ENCODE peak calls at places on chromosome 18, in ten cellular contexts. One of them, this sample, is unnamed.

GRCh38 chr18:45688834-45689233 is 35.1 kb upstream of the SLC14A1 start:
- DNase-seq in heart left ventricle: no peak
- DNase-seq in right lobe of liver: no peak
- DNase-seq in tibial artery: no peak
- DNase-seq in body of pancreas: no peak
- DNase-seq in choroid plexus epithelial cell: peak
- DNase-seq in breast epithelium: no peak
- DNase-seq in K562: no peak
- DNase-seq in right atrium auricular region: no peak
- DNase-seq in HCT116: no peak
- DNase-seq in this sample: peak

GRCh38 chr18:1618364-1618763 is 713.7 kb downstream of the ADCYAP1 start:
- DNase-seq in heart left ventricle: no peak
- DNase-seq in right lobe of liver: no peak
- DNase-seq in tibial artery: no peak
- DNase-seq in body of pancreas: no peak
- DNase-seq in choroid plexus epithelial cell: no peak
- DNase-seq in breast epithelium: no peak
- DNase-seq in K562: no peak
- DNase-seq in right atrium auricular region: no peak
- DNase-seq in HCT116: no peak
- DNase-seq in this sample: no peak

GRCh38 chr18:59570101-59570875 is 126.9 kb downstream of the CCBE1 start:
- DNase-seq in heart left ventricle: no peak
- DNase-seq in right lobe of liver: no peak
- DNase-seq in tibial artery: no peak
- DNase-seq in body of pancreas: no peak
- DNase-seq in choroid plexus epithelial cell: no peak
- DNase-seq in breast epithelium: no peak
- DNase-seq in K562: no peak
- DNase-seq in right atrium auricular region: no peak
- DNase-seq in HCT116: no peak
- DNase-seq in this sample: no peak

GRCh38 chr18:5424903-5425302 is 118.9 kb downstream of the EPB41L3 start:
- DNase-seq in heart left ventricle: no peak
- DNase-seq in right lobe of liver: no peak
- DNase-seq in tibial artery: no peak
- DNase-seq in body of pancreas: no peak
- DNase-seq in choroid plexus epithelial cell: peak
- DNase-seq in breast epithelium: no peak
- DNase-seq in K562: no peak
- DNase-seq in right atrium auricular region: no peak
- DNase-seq in HCT116: no peak
- DNase-seq in this sample: peak

GRCh38 chr18:74453011-74453571 is 4.0 kb downstream of the DIPK1C start:
- DNase-seq in heart left ventricle: peak
- DNase-seq in right lobe of liver: no peak
- DNase-seq in tibial artery: no peak
- DNase-seq in body of pancreas: no peak
- DNase-seq in choroid plexus epithelial cell: no peak
- DNase-seq in breast epithelium: no peak
- DNase-seq in K562: no peak
- DNase-seq in right atrium auricular region: no peak
- DNase-seq in HCT116: no peak
- DNase-seq in this sample: no peak

GRCh38 chr18:35695803-35696202 is 114.3 kb downstream of the GALNT1 start:
- DNase-seq in heart left ventricle: peak
- DNase-seq in right lobe of liver: peak
- DNase-seq in tibial artery: no peak
- DNase-seq in body of pancreas: peak
- DNase-seq in choroid plexus epithelial cell: no peak
- DNase-seq in breast epithelium: peak
- DNase-seq in K562: no peak
- DNase-seq in right atrium auricular region: peak
- DNase-seq in HCT116: no peak
- DNase-seq in this sample: no peak

GRCh38 chr18:35495821-35496368 is 1.9 kb downstream of the INO80C start:
- DNase-seq in heart left ventricle: no peak
- DNase-seq in right lobe of liver: no peak
- DNase-seq in tibial artery: no peak
- DNase-seq in body of pancreas: no peak
- DNase-seq in choroid plexus epithelial cell: peak
- DNase-seq in breast epithelium: no peak
- DNase-seq in K562: no peak
- DNase-seq in right atrium auricular region: no peak
- DNase-seq in HCT116: no peak
- DNase-seq in this sample: no peak

GRCh38 chr18:27653247-27653646 is 468.1 kb upstream of the CHST9 start:
- DNase-seq in heart left ventricle: no peak
- DNase-seq in right lobe of liver: no peak
- DNase-seq in tibial artery: no peak
- DNase-seq in body of pancreas: no peak
- DNase-seq in choroid plexus epithelial cell: no peak
- DNase-seq in breast epithelium: no peak
- DNase-seq in K562: no peak
- DNase-seq in right atrium auricular region: no peak
- DNase-seq in HCT116: no peak
- DNase-seq in this sample: no peak

GRCh38 chr18:2570772-2571199 is 519 bp downstream of the METTL4 start:
- DNase-seq in heart left ventricle: peak
- DNase-seq in right lobe of liver: peak
- DNase-seq in tibial artery: peak
- DNase-seq in body of pancreas: peak
- DNase-seq in choroid plexus epithelial cell: peak
- DNase-seq in breast epithelium: peak
- DNase-seq in K562: peak
- DNase-seq in right atrium auricular region: peak
- DNase-seq in HCT116: peak
- DNase-seq in this sample: peak

GRCh38 chr18:37578886-37579513 is 13.4 kb upstream of the CELF4 start:
- DNase-seq in heart left ventricle: no peak
- DNase-seq in right lobe of liver: no peak
- DNase-seq in tibial artery: no peak
- DNase-seq in body of pancreas: no peak
- DNase-seq in choroid plexus epithelial cell: peak
- DNase-seq in breast epithelium: no peak
- DNase-seq in K562: peak
- DNase-seq in right atrium auricular region: no peak
- DNase-seq in HCT116: peak
- DNase-seq in this sample: peak

DNA sequence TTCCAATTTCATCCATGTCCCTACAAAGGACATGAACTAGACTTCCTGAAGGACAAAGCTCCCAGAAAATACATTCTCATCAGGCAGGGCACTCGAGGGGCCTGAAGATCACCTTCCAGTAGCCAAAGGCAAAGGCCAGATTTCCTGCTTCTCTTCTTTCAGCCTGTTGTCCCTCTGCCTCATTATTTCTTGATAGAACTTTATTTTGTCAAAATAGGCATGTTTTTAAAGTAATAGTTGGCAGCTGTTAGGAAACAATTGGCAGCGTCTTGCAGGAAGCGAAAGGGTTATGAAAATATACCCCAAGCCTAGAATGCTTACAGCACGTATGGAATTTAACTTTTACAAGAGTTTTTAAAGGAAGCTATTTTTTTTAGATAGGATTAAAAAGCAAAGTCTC is 74.9 kb downstream of the LINC00305 start:
- DNase-seq in heart left ventricle: no peak
- DNase-seq in right lobe of liver: no peak
- DNase-seq in tibial artery: no peak
- DNase-seq in body of pancreas: no peak
- DNase-seq in choroid plexus epithelial cell: peak
- DNase-seq in breast epithelium: no peak
- DNase-seq in K562: no peak
- DNase-seq in right atrium auricular region: no peak
- DNase-seq in HCT116: no peak
- DNase-seq in this sample: no peak
- H3K4me3 ChIP-seq in heart left ventricle: no peak
- H3K4me3 ChIP-seq in right lobe of liver: no peak
- H3K4me3 ChIP-seq in tibial artery: no peak
- H3K4me3 ChIP-seq in body of pancreas: no peak
- H3K4me3 ChIP-seq in choroid plexus epithelial cell: no peak
- H3K4me3 ChIP-seq in breast epithelium: no peak
- H3K4me3 ChIP-seq in K562: no peak
- H3K4me3 ChIP-seq in right atrium auricular region: no peak
- H3K4me3 ChIP-seq in HCT116: no peak
- H3K4me3 ChIP-seq in this sample: no peak

GRCh38 chr18:76562286-76562840 is 67.3 kb upstream of the ZNF516 start:
- DNase-seq in heart left ventricle: no peak
- DNase-seq in right lobe of liver: no peak
- DNase-seq in tibial artery: no peak
- DNase-seq in body of pancreas: no peak
- DNase-seq in choroid plexus epithelial cell: no peak
- DNase-seq in breast epithelium: no peak
- DNase-seq in K562: no peak
- DNase-seq in right atrium auricular region: no peak
- DNase-seq in HCT116: no peak
- DNase-seq in this sample: no peak
- TF ChIP-seq CTCF in heart left ventricle: no peak
- TF ChIP-seq CTCF in right lobe of liver: no peak
- TF ChIP-seq CTCF in tibial artery: no peak
- TF ChIP-seq CTCF in body of pancreas: no peak
- TF ChIP-seq CTCF in choroid plexus epithelial cell: no peak
- TF ChIP-seq CTCF in breast epithelium: no peak
- TF ChIP-seq CTCF in K562: no peak
- TF ChIP-seq CTCF in right atrium auricular region: no peak
- TF ChIP-seq CTCF in HCT116: no peak
- TF ChIP-seq CTCF in this sample: no peak

GRCh38 chr18:6557470-6558245 is 142.9 kb upstream of the L3MBTL4 start:
- DNase-seq in heart left ventricle: no peak
- DNase-seq in right lobe of liver: no peak
- DNase-seq in tibial artery: no peak
- DNase-seq in body of pancreas: no peak
- DNase-seq in choroid plexus epithelial cell: peak
- DNase-seq in breast epithelium: no peak
- DNase-seq in K562: no peak
- DNase-seq in right atrium auricular region: no peak
- DNase-seq in HCT116: no peak
- DNase-seq in this sample: no peak

GRCh38 chr18:6553234-6553900 is 138.7 kb upstream of the L3MBTL4 start:
- DNase-seq in heart left ventricle: no peak
- DNase-seq in right lobe of liver: no peak
- DNase-seq in tibial artery: no peak
- DNase-seq in body of pancreas: no peak
- DNase-seq in choroid plexus epithelial cell: peak
- DNase-seq in breast epithelium: no peak
- DNase-seq in K562: no peak
- DNase-seq in right atrium auricular region: no peak
- DNase-seq in HCT116: no peak
- DNase-seq in this sample: no peak

GRCh38 chr18:6558770-6559169 is 144.1 kb upstream of the L3MBTL4 start:
- DNase-seq in heart left ventricle: no peak
- DNase-seq in right lobe of liver: no peak
- DNase-seq in tibial artery: no peak
- DNase-seq in body of pancreas: no peak
- DNase-seq in choroid plexus epithelial cell: no peak
- DNase-seq in breast epithelium: no peak
- DNase-seq in K562: no peak
- DNase-seq in right atrium auricular region: no peak
- DNase-seq in HCT116: no peak
- DNase-seq in this sample: no peak

GRCh38 chr18:6561029-6561861 is 146.5 kb upstream of the L3MBTL4 start:
- DNase-seq in heart left ventricle: peak
- DNase-seq in right lobe of liver: no peak
- DNase-seq in tibial artery: no peak
- DNase-seq in body of pancreas: peak
- DNase-seq in choroid plexus epithelial cell: peak
- DNase-seq in breast epithelium: peak
- DNase-seq in K562: peak
- DNase-seq in right atrium auricular region: peak
- DNase-seq in HCT116: no peak
- DNase-seq in this sample: no peak

DNA sequence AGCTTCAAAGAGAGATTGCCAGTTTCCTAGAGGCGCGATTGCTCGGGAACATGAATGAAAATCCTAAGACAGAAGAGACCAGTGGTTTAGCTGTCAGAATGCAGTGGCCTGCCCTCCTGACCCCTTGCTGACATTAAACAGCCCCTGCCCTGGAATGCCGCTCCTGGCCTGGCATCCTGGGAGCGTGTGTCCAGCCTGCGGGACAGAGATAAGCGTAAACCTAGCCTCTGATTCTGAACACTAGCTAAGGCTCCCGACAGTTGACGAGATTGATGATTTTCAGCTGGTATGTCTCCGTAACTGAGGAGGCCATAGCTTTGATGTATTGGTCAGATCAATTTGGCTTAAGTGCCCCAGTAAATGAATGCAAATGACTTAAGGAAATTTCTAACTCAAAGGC is 142.3 kb upstream of the L3MBTL4 start:
- DNase-seq in heart left ventricle: no peak
- DNase-seq in right lobe of liver: no peak
- DNase-seq in tibial artery: no peak
- DNase-seq in body of pancreas: no peak
- DNase-seq in choroid plexus epithelial cell: no peak
- DNase-seq in breast epithelium: no peak
- DNase-seq in K562: no peak
- DNase-seq in right atrium auricular region: no peak
- DNase-seq in HCT116: no peak
- DNase-seq in this sample: no peak
- H3K4me3 ChIP-seq in heart left ventricle: no peak
- H3K4me3 ChIP-seq in right lobe of liver: no peak
- H3K4me3 ChIP-seq in tibial artery: no peak
- H3K4me3 ChIP-seq in body of pancreas: no peak
- H3K4me3 ChIP-seq in choroid plexus epithelial cell: no peak
- H3K4me3 ChIP-seq in breast epithelium: no peak
- H3K4me3 ChIP-seq in K562: no peak
- H3K4me3 ChIP-seq in right atrium auricular region: no peak
- H3K4me3 ChIP-seq in HCT116: no peak
- H3K4me3 ChIP-seq in this sample: no peak

GRCh38 chr18:48949606-48950535 is 894 bp downstream of the SMAD7 start:
- DNase-seq in heart left ventricle: no peak
- DNase-seq in right lobe of liver: no peak
- DNase-seq in tibial artery: no peak
- DNase-seq in body of pancreas: peak
- DNase-seq in choroid plexus epithelial cell: peak
- DNase-seq in breast epithelium: no peak
- DNase-seq in K562: no peak
- DNase-seq in right atrium auricular region: no peak
- DNase-seq in HCT116: no peak
- DNase-seq in this sample: peak
- TF ChIP-seq CTCF in heart left ventricle: peak
- TF ChIP-seq CTCF in right lobe of liver: no peak
- TF ChIP-seq CTCF in tibial artery: peak
- TF ChIP-seq CTCF in body of pancreas: peak
- TF ChIP-seq CTCF in choroid plexus epithelial cell: peak
- TF ChIP-seq CTCF in breast epithelium: no peak
- TF ChIP-seq CTCF in K562: peak
- TF ChIP-seq CTCF in right atrium auricular region: peak
- TF ChIP-seq CTCF in HCT116: no peak
- TF ChIP-seq CTCF in this sample: peak

GRCh38 chr18:57428221-57429150 is 6.7 kb upstream of the ONECUT2 start:
- DNase-seq in heart left ventricle: no peak
- DNase-seq in right lobe of liver: no peak
- DNase-seq in tibial artery: no peak
- DNase-seq in body of pancreas: no peak
- DNase-seq in choroid plexus epithelial cell: no peak
- DNase-seq in breast epithelium: no peak
- DNase-seq in K562: no peak
- DNase-seq in right atrium auricular region: no peak
- DNase-seq in HCT116: no peak
- DNase-seq in this sample: no peak
- H3K4me3 ChIP-seq in heart left ventricle: peak
- H3K4me3 ChIP-seq in right lobe of liver: no peak
- H3K4me3 ChIP-seq in tibial artery: peak
- H3K4me3 ChIP-seq in body of pancreas: no peak
- H3K4me3 ChIP-seq in choroid plexus epithelial cell: no peak
- H3K4me3 ChIP-seq in breast epithelium: no peak
- H3K4me3 ChIP-seq in K562: no peak
- H3K4me3 ChIP-seq in right atrium auricular region: no peak
- H3K4me3 ChIP-seq in HCT116: no peak
- H3K4me3 ChIP-seq in this sample: no peak